ENCODE peak calls at places on chromosomes 5 and 9, in five cellular contexts. V, O, I, T and X are unnamed samples.

GRCh38 chr5:1565737-1566734 is 42.3 kb upstream of the LPCAT1 start:
- DNase-seq in I (no peak), V (no peak), O (no peak), T (no peak), X (no peak)

GRCh38 chr5:29879401-29879800 is 1314.1 kb upstream of the CDH6 start:
- DNase-seq in T (no peak), O (no peak), V (no peak), I (no peak), X (no peak)

GRCh38 chr5:9411142-9411541 is 134.7 kb downstream of the SEMA5A start:
- DNase-seq in I (no peak), O (no peak), V (no peak), T (no peak), X (no peak)

GRCh38 chr5:100623719-100624118 is 88.5 kb downstream of the FAM174A start:
- DNase-seq in I (no peak), V (no peak), T (no peak), O (peak; percentile 56), X (no peak)

GRCh38 chr5:66450988-66451387 is 145.2 kb upstream of the MAST4 start:
- DNase-seq in V (no peak), I (no peak), O (no peak), T (no peak), X (no peak)

GRCh38 chr5:74865799-74866652 is at the start of gene FAM169A:
- DNase-seq in V (peak; percentile 45), O (peak; percentile 15), I (peak; percentile 83), T (peak; percentile 56), X (peak; percentile 35)

GRCh38 chr9:128587453-128587852 is 35.1 kb downstream of the SPTAN1 start:
- DNase-seq in T (no peak), V (no peak), I (no peak), O (no peak), X (no peak)

GRCh38 chr5:139745800-139746690 is 49.6 kb upstream of the PSD2 start:
- DNase-seq in O (no peak), T (peak; percentile 46), V (peak; percentile 82), I (peak; percentile 98), X (peak; percentile 87)

GRCh38 chr9:115030006-115030405 is 88.0 kb downstream of the TNC start:
- DNase-seq in T (no peak), I (peak; percentile 60), O (no peak), V (no peak), X (no peak)

GRCh38 chr5:132085686-132086085 is 12.1 kb downstream of the CSF2 start:
- DNase-seq in I (no peak), O (no peak), T (no peak), V (no peak), X (no peak)

GRCh38 chr5:71778678-71779276 is 59.7 kb downstream of the CARTPT start:
- DNase-seq in V (peak; percentile 58), I (peak; percentile 67), T (peak; percentile 12), O (no peak), X (peak; percentile 32)

GRCh38 chr5:103093727-103094126 is 26.2 kb downstream of the GIN1 start:
- DNase-seq in V (no peak), T (no peak), O (no peak), I (no peak), X (no peak)